ENCODE peak calls at places on chromosomes 3 and 15, in eight cellular contexts. J, L, M, H, K, Y, X and U are unnamed samples.
A peak's percentile ranks its signal among the peaks of the same experiment; 100 is the strongest.

GRCh38 chr3:128557531-128558280 is 64.7 kb upstream of the GATA2 start:
- DNase-seq in X (no peak), M (no peak), H (no peak), J (no peak), K (no peak), L (no peak), Y (no peak), U (no peak)

GRCh38 chr15:53110999-53111398 is 320.9 kb upstream of the ONECUT1 start:
- DNase-seq in H (no peak), J (no peak), X (no peak), K (no peak), M (no peak), L (no peak), Y (no peak), U (no peak)

GRCh38 chr3:54069961-54070360 is 52.4 kb upstream of the CACNA2D3 start:
- DNase-seq in Y (no peak), X (no peak), J (no peak), L (no peak), K (no peak), H (no peak), M (no peak), U (no peak)

GRCh38 chr3:32435911-32436815 is 44.5 kb downstream of the CMTM7 start:
- DNase-seq in X (no peak), L (no peak), M (no peak), K (peak; percentile 87), H (no peak), Y (no peak), J (no peak), U (no peak)

GRCh38 chr3:24363242-24363641 is 131.4 kb downstream of the THRB start:
- DNase-seq in M (no peak), L (peak; percentile 12), X (no peak), H (no peak), J (no peak), K (no peak), Y (peak; percentile 90), U (no peak)

GRCh38 chr3:5465183-5465582 is 277.7 kb downstream of the EDEM1 start:
- DNase-seq in K (no peak), L (no peak), J (no peak), H (no peak), Y (no peak), X (no peak), M (no peak), U (no peak)

GRCh38 chr3:27310693-27311092 is 58.5 kb downstream of the NEK10 start:
- DNase-seq in Y (no peak), L (no peak), M (no peak), X (no peak), J (no peak), H (no peak), K (no peak), U (no peak)

GRCh38 chr3:72896996-72897757 is 9.3 kb downstream of the GXYLT2 start:
- DNase-seq in L (no peak), M (no peak), X (no peak), J (no peak), K (no peak), Y (no peak), H (no peak), U (no peak)

GRCh38 chr15:97904196-97904572 is 56.3 kb upstream of the ARRDC4 start:
- DNase-seq in X (peak; percentile 83), Y (peak; percentile 34), H (peak; percentile 69), J (peak; percentile 63), M (peak; percentile 86), K (no peak), L (peak; percentile 71), U (peak; percentile 77)

GRCh38 chr3:16380421-16380820 is 115.4 kb downstream of the OXNAD1 start:
- DNase-seq in L (no peak), M (no peak), X (no peak), J (no peak), H (no peak), K (no peak), Y (no peak), U (no peak)

GRCh38 chr3:190064112-190064511 is 56.6 kb downstream of the P3H2 start:
- DNase-seq in M (no peak), K (no peak), J (no peak), L (peak; percentile 83), X (no peak), Y (no peak), H (no peak), U (peak; percentile 11)

GRCh38 chr3:14925729-14926591 is 21.4 kb upstream of the NR2C2 start:
- DNase-seq in Y (peak; percentile 62), M (peak; percentile 58), H (no peak), J (no peak), X (no peak), L (peak; percentile 72), K (no peak), U (peak; percentile 31)

GRCh38 chr3:196620228-196620627 is 19.3 kb upstream of the NRROS start:
- DNase-seq in X (no peak), H (no peak), J (no peak), K (no peak), M (no peak), L (no peak), Y (no peak), U (peak; percentile 44)

GRCh38 chr3:128859573-128860154 is 19.8 kb upstream of the ACAD9 start:
- DNase-seq in H (no peak), J (no peak), Y (no peak), L (peak; percentile 38), M (no peak), K (no peak), X (no peak), U (no peak)

GRCh38 chr15:67413770-67414429 is 107.0 kb upstream of the C15orf61 start:
- DNase-seq in L (peak; percentile 77), M (no peak), X (no peak), K (no peak), J (no peak), Y (peak; percentile 35), H (no peak), U (no peak)

GRCh38 chr3:170454468-170454867 is 35.8 kb downstream of the CLDN11 start:
- DNase-seq in K (no peak), X (no peak), M (no peak), Y (no peak), L (no peak), J (no peak), H (peak; percentile 33), U (no peak)

DNA sequence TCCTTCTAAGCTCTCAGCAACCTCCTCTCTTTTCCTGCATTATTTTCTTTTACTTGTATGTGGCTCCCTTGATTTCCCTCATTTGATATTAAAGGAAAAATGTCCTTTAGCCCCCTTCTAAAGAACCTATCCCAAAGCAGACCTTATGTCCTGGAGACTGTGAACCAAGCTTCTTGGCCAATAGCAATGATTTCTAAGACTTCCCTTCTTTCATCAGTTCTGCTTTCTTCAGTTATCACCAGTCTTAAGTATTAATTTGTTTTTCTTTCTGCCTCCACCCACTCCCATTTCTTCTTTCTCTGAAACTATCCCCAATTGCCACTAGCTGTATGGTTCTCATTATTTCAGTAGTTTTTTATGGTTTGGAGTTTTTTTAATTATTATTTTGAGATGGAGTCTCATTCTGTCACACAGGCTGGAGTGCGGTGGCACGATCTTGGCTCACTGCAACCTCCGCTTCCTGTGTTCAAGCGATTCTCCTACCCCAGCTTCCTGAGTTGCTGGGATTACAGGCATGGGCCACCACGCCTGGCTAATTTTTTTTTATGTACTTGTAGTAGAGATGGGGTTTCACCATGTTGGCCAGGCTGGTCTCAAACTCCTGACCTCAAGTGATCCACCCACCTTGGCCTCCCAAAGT is 12.1 kb downstream of the TMOD3 start:
- DNase-seq in Y (no peak), M (no peak), L (no peak), K (no peak), H (no peak), X (no peak), J (no peak), U (no peak)
- H3K27ac ChIP-seq in Y (no peak overlapping the region), M (no peak overlapping the region), L (peak overlapping the region; percentile 85), K (no peak overlapping the region), H (peak overlapping the region; percentile 76), X (no peak overlapping the region), J (peak overlapping the region; percentile 11), U (peak overlapping the region; percentile 41)

GRCh38 chr15:70503798-70504304 is 259.5 kb downstream of the UACA start:
- DNase-seq in K (no peak), M (no peak), Y (no peak), H (no peak), L (no peak), J (no peak), X (no peak), U (no peak)
- TF ChIP-seq POLR2A in K (no peak), M (no peak), Y (no peak), H (no peak), L (no peak), J (no peak), X (no peak), U (no peak)

GRCh38 chr3:195188530-195188917 is 82.4 kb downstream of the XXYLT1 start:
- DNase-seq in Y (no peak), L (no peak), X (peak; percentile 34), H (no peak), K (no peak), M (no peak), J (no peak), U (no peak)
- H3K4me3 ChIP-seq in Y (no peak overlapping the region), L (no peak overlapping the region), X (no peak overlapping the region), H (no peak overlapping the region), K (no peak overlapping the region), M (no peak overlapping the region), J (no peak overlapping the region), U (no peak overlapping the region)

DNA sequence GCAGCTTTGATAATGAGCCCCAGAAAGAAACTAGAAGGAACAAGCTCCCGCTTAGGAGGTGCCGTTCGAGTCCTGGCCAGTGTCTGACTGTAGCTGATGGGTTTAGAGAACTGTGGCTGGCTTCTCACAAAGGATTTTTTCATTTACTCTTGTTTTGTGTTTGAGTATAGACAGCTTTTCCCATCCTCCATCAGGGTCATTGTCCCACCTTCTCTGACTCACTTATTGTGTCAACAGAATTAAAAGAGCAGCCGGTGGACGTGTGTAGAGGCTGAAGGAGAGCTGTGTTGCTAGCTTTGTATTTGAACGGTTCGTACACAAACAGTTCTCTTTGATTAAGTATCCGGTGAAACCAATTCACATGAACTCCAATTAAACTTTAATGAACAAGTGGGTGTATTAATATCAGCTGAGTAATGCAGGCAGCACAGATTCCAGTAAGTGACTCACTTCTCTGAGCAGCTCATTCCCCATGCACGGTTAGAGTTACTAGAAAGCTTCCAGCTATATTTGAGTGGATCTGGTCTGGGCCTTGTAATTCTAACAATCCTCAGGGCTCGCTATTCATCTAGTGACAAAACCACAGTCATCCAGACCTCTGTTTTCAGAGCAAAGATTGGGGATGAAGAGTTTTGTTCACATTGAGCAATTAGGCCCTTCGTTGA is 141.0 kb downstream of the LPP start:
- DNase-seq in K (no peak), H (no peak), Y (peak; percentile 99), L (peak; percentile 87), X (no peak), M (no peak), J (no peak), U (no peak)
- H3K27ac ChIP-seq in K (peak overlapping the region; percentile 90), H (peak overlapping the region; percentile 86), Y (peak overlapping the region; percentile 94), L (peak overlapping the region; percentile 86), X (peak overlapping the region; percentile 10), M (peak overlapping the region; percentile 10), J (peak overlapping the region; percentile 76), U (peak overlapping the region; percentile 79)